ENCODE peak calls at places on chromosomes 13 and 19, in five cellular contexts. One of them, this sample, is unnamed. For H3K4me1, the result is how much of the 10 kb centered on the place peaks cover.

GRCh38 chr13:34303346-34303745 is 485.4 kb downstream of the RFC3 start:
- DNase-seq in A549: no peak
- DNase-seq in H1: no peak
- DNase-seq in GM12878: no peak
- DNase-seq in K562: no peak
- DNase-seq in this sample: no peak

GRCh38 chr19:52748336-52748950 is 13.6 kb upstream of the ZNF611 start:
- DNase-seq in A549: no peak
- DNase-seq in H1: no peak
- DNase-seq in GM12878: peak
- DNase-seq in K562: peak
- DNase-seq in this sample: peak

GRCh38 chr13:84654654-84655244 is 772.5 kb upstream of the SLITRK1 start:
- DNase-seq in A549: no peak
- DNase-seq in H1: peak
- DNase-seq in GM12878: no peak
- DNase-seq in K562: no peak
- DNase-seq in this sample: no peak

GRCh38 chr19:54405628-54406027 is 9.6 kb upstream of the TTYH1 start:
- DNase-seq in A549: no peak
- DNase-seq in H1: no peak
- DNase-seq in GM12878: no peak
- DNase-seq in K562: no peak
- DNase-seq in this sample: no peak

GRCh38 chr13:40410315-40410714 is 256.1 kb downstream of the FOXO1 start:
- DNase-seq in A549: no peak
- DNase-seq in H1: no peak
- DNase-seq in GM12878: no peak
- DNase-seq in K562: no peak
- DNase-seq in this sample: no peak

GRCh38 chr13:98475521-98475920 is 101.4 kb downstream of the STK24 start:
- DNase-seq in A549: no peak
- DNase-seq in H1: no peak
- DNase-seq in GM12878: no peak
- DNase-seq in K562: peak
- DNase-seq in this sample: no peak

GRCh38 chr13:75319244-75319643 is 162.7 kb downstream of the TBC1D4 start:
- DNase-seq in A549: no peak
- DNase-seq in H1: no peak
- DNase-seq in GM12878: no peak
- DNase-seq in K562: no peak
- DNase-seq in this sample: peak

GRCh38 chr19:27735314-27735713 is 1477.6 kb downstream of the UQCRFS1 start:
- DNase-seq in A549: no peak
- DNase-seq in H1: no peak
- DNase-seq in GM12878: no peak
- DNase-seq in K562: no peak
- DNase-seq in this sample: no peak

GRCh38 chr19:3234800-3235199 is 10.3 kb downstream of the CELF5 start:
- DNase-seq in A549: no peak
- DNase-seq in H1: no peak
- DNase-seq in GM12878: no peak
- DNase-seq in K562: peak
- DNase-seq in this sample: no peak

GRCh38 chr13:36190771-36191170 is 23.6 kb downstream of the SOHLH2 start:
- DNase-seq in A549: no peak
- DNase-seq in H1: no peak
- DNase-seq in GM12878: no peak
- DNase-seq in K562: no peak
- DNase-seq in this sample: no peak

GRCh38 chr19:15418112-15418587 is 638 bp downstream of the AKAP8L start:
- DNase-seq in A549: peak
- DNase-seq in H1: no peak
- DNase-seq in GM12878: no peak
- DNase-seq in K562: peak
- DNase-seq in this sample: no peak

GRCh38 chr13:88086577-88086976 is 415.4 kb downstream of the SLITRK5 start:
- DNase-seq in A549: no peak
- DNase-seq in H1: no peak
- DNase-seq in GM12878: no peak
- DNase-seq in K562: no peak
- DNase-seq in this sample: no peak

GRCh38 chr13:43991773-43992201 is 112.1 kb downstream of the LACC1 start:
- DNase-seq in A549: no peak
- DNase-seq in H1: no peak
- DNase-seq in GM12878: no peak
- DNase-seq in K562: no peak
- DNase-seq in this sample: no peak

GRCh38 chr13:27797228-27797624 is 4.9 kb downstream of the GSX1 start:
- DNase-seq in A549: peak
- DNase-seq in H1: no peak
- DNase-seq in GM12878: no peak
- DNase-seq in K562: peak
- DNase-seq in this sample: no peak

GRCh38 chr13:46630419-46631183 is 77.6 kb downstream of the LRCH1 start:
- DNase-seq in A549: no peak
- DNase-seq in H1: no peak
- DNase-seq in GM12878: no peak
- DNase-seq in K562: no peak
- DNase-seq in this sample: no peak

GRCh38 chr13:32528358-32528757 is 10.2 kb downstream of the N4BP2L2 start:
- DNase-seq in A549: no peak
- DNase-seq in H1: no peak
- DNase-seq in GM12878: no peak
- DNase-seq in K562: no peak
- DNase-seq in this sample: no peak

GRCh38 chr13:79625517-79625916 is 144.6 kb downstream of the NDFIP2 start:
- DNase-seq in A549: no peak
- DNase-seq in H1: no peak
- DNase-seq in GM12878: no peak
- DNase-seq in K562: no peak
- DNase-seq in this sample: no peak

GRCh38 chr19:17719730-17720486 is 628 bp downstream of the MAP1S start:
- DNase-seq in A549: no peak
- DNase-seq in H1: no peak
- DNase-seq in GM12878: no peak
- DNase-seq in K562: no peak
- DNase-seq in this sample: no peak

GRCh38 chr13:94683426-94683825 is 28.9 kb downstream of the SOX21 start:
- DNase-seq in A549: no peak
- DNase-seq in H1: no peak
- DNase-seq in GM12878: no peak
- DNase-seq in K562: no peak
- DNase-seq in this sample: no peak

GRCh38 chr13:102707465-102707864 is 12.6 kb upstream of the METTL21C start:
- DNase-seq in A549: peak
- DNase-seq in H1: no peak
- DNase-seq in GM12878: no peak
- DNase-seq in K562: no peak
- DNase-seq in this sample: no peak

GRCh38 chr13:28597641-28598040 is 61.3 kb upstream of the POMP start:
- DNase-seq in A549: no peak
- DNase-seq in H1: no peak
- DNase-seq in GM12878: no peak
- DNase-seq in K562: no peak
- DNase-seq in this sample: no peak

GRCh38 chr19:5953680-5954213 is 24.2 kb downstream of the RANBP3 start:
- DNase-seq in A549: no peak
- DNase-seq in H1: no peak
- DNase-seq in GM12878: no peak
- DNase-seq in K562: peak
- DNase-seq in this sample: no peak

GRCh38 chr13:29855009-29855408 is 4.6 kb upstream of the UBL3 start:
- DNase-seq in A549: no peak
- DNase-seq in H1: no peak
- DNase-seq in GM12878: no peak
- DNase-seq in K562: no peak
- DNase-seq in this sample: no peak

GRCh38 chr19:23867895-23868294 is 46.8 kb upstream of the ZNF726 start:
- DNase-seq in A549: no peak
- DNase-seq in H1: no peak
- DNase-seq in GM12878: no peak
- DNase-seq in K562: peak
- DNase-seq in this sample: no peak

GRCh38 chr13:22114630-22115311 is 443.9 kb downstream of the FGF9 start:
- DNase-seq in A549: no peak
- DNase-seq in H1: no peak
- DNase-seq in GM12878: peak
- DNase-seq in K562: no peak
- DNase-seq in this sample: no peak

GRCh38 chr13:22596157-22596863 is 584.5 kb upstream of the SGCG start:
- DNase-seq in A549: no peak
- DNase-seq in H1: no peak
- DNase-seq in GM12878: no peak
- DNase-seq in K562: no peak
- DNase-seq in this sample: peak

GRCh38 chr19:41546386-41546789 is 29.6 kb upstream of the CEACAM21 start:
- DNase-seq in A549: no peak
- DNase-seq in H1: no peak
- DNase-seq in GM12878: no peak
- DNase-seq in K562: no peak
- DNase-seq in this sample: no peak

GRCh38 chr13:113184568-113185440 is 23.7 kb downstream of the PCID2 start:
- DNase-seq in A549: no peak
- DNase-seq in H1: no peak
- DNase-seq in GM12878: no peak
- DNase-seq in K562: no peak
- DNase-seq in this sample: no peak

GRCh38 chr13:98451676-98452105 is 125.2 kb downstream of the STK24 start:
- DNase-seq in A549: no peak
- DNase-seq in H1: no peak
- DNase-seq in GM12878: no peak
- DNase-seq in K562: no peak
- DNase-seq in this sample: no peak

GRCh38 chr19:582497-583197 is 7.0 kb upstream of the HCN2 start:
- DNase-seq in A549: no peak
- DNase-seq in H1: no peak
- DNase-seq in GM12878: no peak
- DNase-seq in K562: peak
- DNase-seq in this sample: no peak

GRCh38 chr13:110305949-110306339 is 1.0 kb downstream of the COL4A1 start:
- DNase-seq in A549: no peak
- DNase-seq in H1: no peak
- DNase-seq in GM12878: no peak
- DNase-seq in K562: no peak
- DNase-seq in this sample: no peak

GRCh38 chr19:11115895-11116446 is 26.7 kb downstream of the LDLR start:
- DNase-seq in A549: no peak
- DNase-seq in H1: no peak
- DNase-seq in GM12878: no peak
- DNase-seq in K562: no peak
- DNase-seq in this sample: no peak

GRCh38 chr19:853014-853553 is 981 bp downstream of the ELANE start:
- DNase-seq in A549: no peak
- DNase-seq in H1: no peak
- DNase-seq in GM12878: no peak
- DNase-seq in K562: no peak
- DNase-seq in this sample: no peak

GRCh38 chr13:113904411-113904810 is 40.5 kb upstream of the GAS6 start:
- DNase-seq in A549: peak
- DNase-seq in H1: no peak
- DNase-seq in GM12878: no peak
- DNase-seq in K562: peak
- DNase-seq in this sample: peak

DNA sequence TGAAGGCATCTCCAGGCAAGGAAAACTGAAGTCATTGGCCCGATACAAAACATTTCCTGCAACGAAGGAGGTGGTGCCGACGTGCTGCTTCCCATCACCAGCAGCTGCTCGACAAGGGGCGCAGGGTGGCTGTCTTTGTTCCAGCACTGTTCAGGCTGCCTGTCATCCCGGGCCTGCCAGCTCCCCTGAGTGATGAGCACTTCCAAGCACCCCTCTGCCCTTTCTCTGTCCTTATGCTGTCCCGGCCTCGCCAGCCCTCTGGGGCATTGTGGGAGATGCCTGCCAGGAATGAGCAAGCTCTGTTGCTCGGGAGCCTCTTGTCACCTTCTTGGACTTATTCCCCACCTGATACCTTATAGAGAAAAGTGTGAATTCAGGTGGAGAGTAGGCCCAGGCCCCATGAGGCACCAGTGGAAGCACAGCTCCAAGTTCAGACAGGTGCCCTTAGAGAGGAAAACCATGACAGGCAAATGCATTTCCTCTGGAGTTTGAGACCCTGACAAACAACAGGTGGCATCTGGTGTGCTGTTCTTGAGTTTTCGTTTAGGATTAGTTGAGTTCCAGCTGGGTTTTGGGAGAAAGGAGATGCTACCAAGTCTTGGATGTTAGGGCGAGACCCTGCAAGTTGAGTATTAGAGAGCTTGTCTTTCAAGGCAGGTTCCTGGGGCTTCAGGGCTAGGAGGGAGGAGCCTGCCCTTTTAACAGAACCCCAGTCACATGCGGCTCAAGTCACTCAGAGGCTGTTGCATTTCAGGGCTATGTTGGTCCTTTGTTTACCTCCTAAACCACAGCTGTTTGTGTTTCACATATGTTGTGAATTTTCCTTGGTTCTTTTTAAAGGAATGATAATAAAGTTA is 21.4 kb downstream of the BBC3 start:
- DNase-seq in A549: no peak
- DNase-seq in H1: no peak
- DNase-seq in GM12878: no peak
- DNase-seq in K562: no peak
- DNase-seq in this sample: no peak
- H3K4me1 ChIP-seq in A549: under half
- H3K4me1 ChIP-seq in H1: under half
- H3K4me1 ChIP-seq in GM12878: under half
- H3K4me1 ChIP-seq in K562: under half
- H3K4me1 ChIP-seq in this sample: under half

GRCh38 chr13:50544226-50544625 is 299.3 kb downstream of the DLEU7 start:
- DNase-seq in A549: no peak
- DNase-seq in H1: no peak
- DNase-seq in GM12878: no peak
- DNase-seq in K562: no peak
- DNase-seq in this sample: no peak

GRCh38 chr13:50539791-50540530 is 303.5 kb downstream of the DLEU7 start:
- DNase-seq in A549: no peak
- DNase-seq in H1: no peak
- DNase-seq in GM12878: no peak
- DNase-seq in K562: no peak
- DNase-seq in this sample: no peak

GRCh38 chr13:50549221-50549942 is 294.1 kb downstream of the DLEU7 start:
- DNase-seq in A549: no peak
- DNase-seq in H1: no peak
- DNase-seq in GM12878: no peak
- DNase-seq in K562: no peak
- DNase-seq in this sample: no peak

GRCh38 chr13:50543767-50544166 is 299.7 kb downstream of the DLEU7 start:
- DNase-seq in A549: no peak
- DNase-seq in H1: no peak
- DNase-seq in GM12878: no peak
- DNase-seq in K562: no peak
- DNase-seq in this sample: no peak
- TF ChIP-seq HDAC2 in A549: no peak
- TF ChIP-seq HDAC2 in H1: no peak
- TF ChIP-seq HDAC2 in GM12878: no peak
- TF ChIP-seq HDAC2 in K562: no peak
- TF ChIP-seq HDAC2 in this sample: no peak

GRCh38 chr19:43797556-43797955 is 4.7 kb downstream of the LYPD5 start:
- DNase-seq in A549: no peak
- DNase-seq in H1: no peak
- DNase-seq in GM12878: no peak
- DNase-seq in K562: no peak
- DNase-seq in this sample: no peak
- H3K4me1 ChIP-seq in A549: under half
- H3K4me1 ChIP-seq in H1: under half
- H3K4me1 ChIP-seq in GM12878: under half
- H3K4me1 ChIP-seq in K562: under half
- H3K4me1 ChIP-seq in this sample: under half

GRCh38 chr13:72539925-72540324 is 187.5 kb downstream of the MZT1 start:
- DNase-seq in A549: no peak
- DNase-seq in H1: no peak
- DNase-seq in GM12878: no peak
- DNase-seq in K562: no peak
- DNase-seq in this sample: no peak
- TF ChIP-seq HDAC2 in A549: no peak
- TF ChIP-seq HDAC2 in H1: no peak
- TF ChIP-seq HDAC2 in GM12878: no peak
- TF ChIP-seq HDAC2 in K562: no peak
- TF ChIP-seq HDAC2 in this sample: no peak

This sample was measured in HepG2.